ENCODE peak calls at places on chromosomes 6 and 20, in ten cellular contexts. One of them, this sample, is unnamed.

GRCh38 chr20:20273281-20273680 is 94.6 kb upstream of the INSM1 start:
- DNase-seq in stomach: no peak
- DNase-seq in HCT116: no peak
- DNase-seq in fibroblast of lung: no peak
- DNase-seq in left ventricle myocardium inferior: no peak
- DNase-seq in thyroid gland: no peak
- DNase-seq in CD4-positive, CD25-positive, alpha-beta regulatory T cell: no peak
- DNase-seq in IMR-90: no peak
- DNase-seq in A549: no peak
- DNase-seq in iPS DF 6.9: no peak
- DNase-seq in this sample: no peak

GRCh38 chr6:37134622-37135191 is 35.2 kb upstream of the PIM1 start:
- DNase-seq in stomach: peak; percentile 67
- DNase-seq in HCT116: peak; percentile 79
- DNase-seq in fibroblast of lung: peak; percentile 94
- DNase-seq in left ventricle myocardium inferior: no peak
- DNase-seq in thyroid gland: no peak
- DNase-seq in CD4-positive, CD25-positive, alpha-beta regulatory T cell: no peak
- DNase-seq in IMR-90: peak; percentile 96
- DNase-seq in A549: peak; percentile 96
- DNase-seq in iPS DF 6.9: no peak
- DNase-seq in this sample: no peak

GRCh38 chr6:117391874-117392583 is 33.7 kb downstream of the ROS1 start:
- DNase-seq in stomach: no peak
- DNase-seq in HCT116: no peak
- DNase-seq in fibroblast of lung: no peak
- DNase-seq in left ventricle myocardium inferior: no peak
- DNase-seq in thyroid gland: no peak
- DNase-seq in CD4-positive, CD25-positive, alpha-beta regulatory T cell: no peak
- DNase-seq in IMR-90: no peak
- DNase-seq in A549: no peak
- DNase-seq in iPS DF 6.9: no peak
- DNase-seq in this sample: no peak

GRCh38 chr20:5481872-5482271 is 165.1 kb upstream of the PROKR2 start:
- DNase-seq in stomach: no peak
- DNase-seq in HCT116: no peak
- DNase-seq in fibroblast of lung: no peak
- DNase-seq in left ventricle myocardium inferior: no peak
- DNase-seq in thyroid gland: no peak
- DNase-seq in CD4-positive, CD25-positive, alpha-beta regulatory T cell: no peak
- DNase-seq in IMR-90: no peak
- DNase-seq in A549: no peak
- DNase-seq in iPS DF 6.9: no peak
- DNase-seq in this sample: no peak

GRCh38 chr6:117206951-117207687 is 58.2 kb upstream of the VGLL2 start:
- DNase-seq in stomach: no peak
- DNase-seq in HCT116: no peak
- DNase-seq in fibroblast of lung: no peak
- DNase-seq in left ventricle myocardium inferior: no peak
- DNase-seq in thyroid gland: no peak
- DNase-seq in CD4-positive, CD25-positive, alpha-beta regulatory T cell: no peak
- DNase-seq in IMR-90: no peak
- DNase-seq in A549: no peak
- DNase-seq in iPS DF 6.9: no peak
- DNase-seq in this sample: no peak

GRCh38 chr6:30725713-30726505 is 5.8 kb downstream of the TUBB start:
- DNase-seq in stomach: no peak
- DNase-seq in HCT116: no peak
- DNase-seq in fibroblast of lung: peak; percentile 46
- DNase-seq in left ventricle myocardium inferior: no peak
- DNase-seq in thyroid gland: no peak
- DNase-seq in CD4-positive, CD25-positive, alpha-beta regulatory T cell: no peak
- DNase-seq in IMR-90: peak; percentile 68
- DNase-seq in A549: peak; percentile 36
- DNase-seq in iPS DF 6.9: no peak
- DNase-seq in this sample: no peak

GRCh38 chr6:158624684-158625682 is 19.6 kb downstream of the DYNLT1 start:
- DNase-seq in stomach: peak; percentile 29
- DNase-seq in HCT116: no peak
- DNase-seq in fibroblast of lung: no peak
- DNase-seq in left ventricle myocardium inferior: no peak
- DNase-seq in thyroid gland: no peak
- DNase-seq in CD4-positive, CD25-positive, alpha-beta regulatory T cell: no peak
- DNase-seq in IMR-90: no peak
- DNase-seq in A549: no peak
- DNase-seq in iPS DF 6.9: no peak
- DNase-seq in this sample: peak; percentile 39

GRCh38 chr20:60101201-60101893 is 143.1 kb downstream of the CDH26 start:
- DNase-seq in stomach: no peak
- DNase-seq in HCT116: no peak
- DNase-seq in fibroblast of lung: no peak
- DNase-seq in left ventricle myocardium inferior: no peak
- DNase-seq in thyroid gland: peak; percentile 63
- DNase-seq in CD4-positive, CD25-positive, alpha-beta regulatory T cell: no peak
- DNase-seq in IMR-90: no peak
- DNase-seq in A549: no peak
- DNase-seq in iPS DF 6.9: no peak
- DNase-seq in this sample: no peak

GRCh38 chr20:4811661-4812181 is 90.0 kb downstream of the PRND start:
- DNase-seq in stomach: peak; percentile 67
- DNase-seq in HCT116: no peak
- DNase-seq in fibroblast of lung: no peak
- DNase-seq in left ventricle myocardium inferior: peak; percentile 72
- DNase-seq in thyroid gland: peak; percentile 28
- DNase-seq in CD4-positive, CD25-positive, alpha-beta regulatory T cell: peak; percentile 32
- DNase-seq in IMR-90: no peak
- DNase-seq in A549: no peak
- DNase-seq in iPS DF 6.9: no peak
- DNase-seq in this sample: no peak

GRCh38 chr6:19836799-19837510 is at the start of gene ID4:
- DNase-seq in stomach: peak; percentile 89
- DNase-seq in HCT116: no peak
- DNase-seq in fibroblast of lung: peak; percentile 91
- DNase-seq in left ventricle myocardium inferior: peak; percentile 92
- DNase-seq in thyroid gland: peak; percentile 99
- DNase-seq in CD4-positive, CD25-positive, alpha-beta regulatory T cell: no peak
- DNase-seq in IMR-90: peak; percentile 96
- DNase-seq in A549: peak; percentile 80
- DNase-seq in iPS DF 6.9: peak; percentile 74
- DNase-seq in this sample: peak; percentile 28

GRCh38 chr20:63739129-63740069 is at the start of gene SLC2A4RG:
- DNase-seq in stomach: peak; percentile 84
- DNase-seq in HCT116: no peak
- DNase-seq in fibroblast of lung: peak; percentile 72
- DNase-seq in left ventricle myocardium inferior: peak; percentile 84
- DNase-seq in thyroid gland: peak; percentile 87
- DNase-seq in CD4-positive, CD25-positive, alpha-beta regulatory T cell: peak; percentile 67
- DNase-seq in IMR-90: peak; percentile 62
- DNase-seq in A549: peak; percentile 74
- DNase-seq in iPS DF 6.9: no peak
- DNase-seq in this sample: peak; percentile 90

GRCh38 chr20:18304618-18305017 is 16.3 kb downstream of the ZNF133 start:
- DNase-seq in stomach: no peak
- DNase-seq in HCT116: no peak
- DNase-seq in fibroblast of lung: no peak
- DNase-seq in left ventricle myocardium inferior: no peak
- DNase-seq in thyroid gland: no peak
- DNase-seq in CD4-positive, CD25-positive, alpha-beta regulatory T cell: no peak
- DNase-seq in IMR-90: no peak
- DNase-seq in A549: no peak
- DNase-seq in iPS DF 6.9: no peak
- DNase-seq in this sample: no peak

GRCh38 chr20:61878478-61879302 is 187.0 kb downstream of the TAF4 start:
- DNase-seq in stomach: no peak
- DNase-seq in HCT116: no peak
- DNase-seq in fibroblast of lung: no peak
- DNase-seq in left ventricle myocardium inferior: no peak
- DNase-seq in thyroid gland: no peak
- DNase-seq in CD4-positive, CD25-positive, alpha-beta regulatory T cell: no peak
- DNase-seq in IMR-90: no peak
- DNase-seq in A549: no peak
- DNase-seq in iPS DF 6.9: no peak
- DNase-seq in this sample: no peak

DNA sequence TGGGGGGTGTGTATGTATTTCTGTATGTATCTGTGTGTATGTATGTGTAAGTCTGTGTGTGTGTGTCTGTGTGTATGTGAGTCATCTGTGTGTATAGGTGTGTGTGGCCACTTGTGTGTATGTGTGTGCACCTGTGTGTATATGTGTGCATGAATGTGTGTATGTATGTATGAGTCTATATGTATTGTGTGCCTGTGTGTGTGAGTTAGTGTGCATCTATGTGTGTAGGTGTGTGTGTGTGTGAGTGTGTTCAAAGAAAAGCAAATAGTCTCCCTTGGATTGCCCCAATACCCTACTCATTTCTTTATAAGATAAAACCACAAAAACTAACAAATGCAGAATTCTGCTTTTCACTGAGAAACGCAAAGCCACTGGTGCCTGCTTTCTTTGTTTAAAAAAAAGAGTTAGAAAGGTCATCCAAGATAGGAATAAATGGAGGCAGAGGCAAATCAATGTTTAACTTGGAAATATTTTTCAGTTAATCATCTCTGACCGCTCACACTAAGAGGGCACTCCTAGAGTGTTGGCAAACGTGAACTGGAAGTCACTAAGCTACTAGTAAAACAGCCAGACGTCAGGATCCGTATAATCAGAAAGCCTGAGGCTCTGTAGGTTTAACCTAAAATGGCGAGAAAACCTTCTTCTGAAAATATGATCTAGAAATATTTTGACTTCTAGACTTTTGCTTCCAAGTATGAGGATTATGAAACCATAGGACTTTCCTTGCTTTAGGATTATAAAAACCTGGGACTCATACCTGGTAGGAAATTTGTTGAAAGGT is 37.4 kb upstream of the JAG1 start:
- DNase-seq in stomach: peak; percentile 38
- DNase-seq in HCT116: no peak
- DNase-seq in fibroblast of lung: peak; percentile 32
- DNase-seq in left ventricle myocardium inferior: no peak
- DNase-seq in thyroid gland: no peak
- DNase-seq in CD4-positive, CD25-positive, alpha-beta regulatory T cell: no peak
- DNase-seq in IMR-90: peak; percentile 32
- DNase-seq in A549: peak; percentile 94
- DNase-seq in iPS DF 6.9: no peak
- DNase-seq in this sample: no peak
- H3K27ac ChIP-seq in stomach: peak overlapping the region; percentile 63
- H3K27ac ChIP-seq in HCT116: no peak overlapping the region
- H3K27ac ChIP-seq in fibroblast of lung: no peak overlapping the region
- H3K27ac ChIP-seq in left ventricle myocardium inferior: no peak overlapping the region
- H3K27ac ChIP-seq in thyroid gland: no peak overlapping the region
- H3K27ac ChIP-seq in CD4-positive, CD25-positive, alpha-beta regulatory T cell: no peak overlapping the region
- H3K27ac ChIP-seq in IMR-90: no peak overlapping the region
- H3K27ac ChIP-seq in A549: peak overlapping the region; percentile 91
- H3K27ac ChIP-seq in iPS DF 6.9: no peak overlapping the region
- H3K27ac ChIP-seq in this sample: peak overlapping the region; percentile 40

GRCh38 chr6:122114733-122115132 is 284.7 kb upstream of the HSF2 start:
- DNase-seq in stomach: no peak
- DNase-seq in HCT116: no peak
- DNase-seq in fibroblast of lung: peak; percentile 5
- DNase-seq in left ventricle myocardium inferior: no peak
- DNase-seq in thyroid gland: no peak
- DNase-seq in CD4-positive, CD25-positive, alpha-beta regulatory T cell: no peak
- DNase-seq in IMR-90: peak; percentile 3
- DNase-seq in A549: no peak
- DNase-seq in iPS DF 6.9: no peak
- DNase-seq in this sample: no peak
- H3K4me3 ChIP-seq in stomach: no peak overlapping the region
- H3K4me3 ChIP-seq in HCT116: no peak overlapping the region
- H3K4me3 ChIP-seq in fibroblast of lung: no peak overlapping the region
- H3K4me3 ChIP-seq in left ventricle myocardium inferior: no peak overlapping the region
- H3K4me3 ChIP-seq in thyroid gland: no peak overlapping the region
- H3K4me3 ChIP-seq in CD4-positive, CD25-positive, alpha-beta regulatory T cell: no peak overlapping the region
- H3K4me3 ChIP-seq in IMR-90: no peak overlapping the region
- H3K4me3 ChIP-seq in A549: no peak overlapping the region
- H3K4me3 ChIP-seq in iPS DF 6.9: no peak overlapping the region
- H3K4me3 ChIP-seq in this sample: no peak overlapping the region

DNA sequence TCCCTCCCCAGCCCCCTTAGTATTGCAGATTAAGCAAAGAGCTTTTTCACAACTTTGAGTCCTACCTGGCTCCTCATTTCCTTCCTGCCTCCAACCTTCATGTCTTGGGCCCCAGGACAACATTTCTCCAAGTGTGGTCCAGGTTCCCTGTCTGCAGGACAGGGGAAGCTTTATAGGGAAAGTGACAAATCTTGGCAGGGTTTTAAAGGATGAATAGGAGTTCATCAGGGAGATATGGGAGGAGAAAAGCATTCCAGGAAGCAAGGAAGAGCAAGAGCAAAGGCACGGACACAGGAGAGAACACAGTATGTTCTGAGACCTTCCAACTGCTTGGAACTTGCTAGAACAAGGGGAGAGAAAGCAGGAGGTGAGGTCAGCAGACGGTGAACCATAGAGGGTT is 1.9 kb downstream of the BPIFB1 start:
- DNase-seq in stomach: no peak
- DNase-seq in HCT116: no peak
- DNase-seq in fibroblast of lung: no peak
- DNase-seq in left ventricle myocardium inferior: no peak
- DNase-seq in thyroid gland: no peak
- DNase-seq in CD4-positive, CD25-positive, alpha-beta regulatory T cell: no peak
- DNase-seq in IMR-90: no peak
- DNase-seq in A549: no peak
- DNase-seq in iPS DF 6.9: no peak
- DNase-seq in this sample: no peak
- H3K4me1 ChIP-seq in stomach: peaks cover 3% of the 10 kb centered on the region
- H3K4me1 ChIP-seq in HCT116: peaks cover 11% of the 10 kb centered on the region
- H3K4me1 ChIP-seq in fibroblast of lung: no peaks in the 10 kb centered on the region
- H3K4me1 ChIP-seq in left ventricle myocardium inferior: no peaks in the 10 kb centered on the region
- H3K4me1 ChIP-seq in thyroid gland: peaks cover 18% of the 10 kb centered on the region
- H3K4me1 ChIP-seq in CD4-positive, CD25-positive, alpha-beta regulatory T cell: no peaks in the 10 kb centered on the region
- H3K4me1 ChIP-seq in IMR-90: no peaks in the 10 kb centered on the region
- H3K4me1 ChIP-seq in A549: no peaks in the 10 kb centered on the region
- H3K4me1 ChIP-seq in iPS DF 6.9: no peaks in the 10 kb centered on the region
- H3K4me1 ChIP-seq in this sample: no peaks in the 10 kb centered on the region

GRCh38 chr6:43682724-43683429 is 4.7 kb downstream of the MRPS18A start:
- DNase-seq in stomach: no peak
- DNase-seq in HCT116: no peak
- DNase-seq in fibroblast of lung: no peak
- DNase-seq in left ventricle myocardium inferior: no peak
- DNase-seq in thyroid gland: no peak
- DNase-seq in CD4-positive, CD25-positive, alpha-beta regulatory T cell: no peak
- DNase-seq in IMR-90: no peak
- DNase-seq in A549: no peak
- DNase-seq in iPS DF 6.9: no peak
- DNase-seq in this sample: no peak
- H3K27ac ChIP-seq in stomach: no peak overlapping the region
- H3K27ac ChIP-seq in HCT116: no peak overlapping the region
- H3K27ac ChIP-seq in fibroblast of lung: no peak overlapping the region
- H3K27ac ChIP-seq in left ventricle myocardium inferior: peak overlapping the region; percentile 75
- H3K27ac ChIP-seq in thyroid gland: no peak overlapping the region
- H3K27ac ChIP-seq in CD4-positive, CD25-positive, alpha-beta regulatory T cell: no peak overlapping the region
- H3K27ac ChIP-seq in IMR-90: no peak overlapping the region
- H3K27ac ChIP-seq in A549: no peak overlapping the region
- H3K27ac ChIP-seq in iPS DF 6.9: no peak overlapping the region
- H3K27ac ChIP-seq in this sample: no peak overlapping the region

DNA sequence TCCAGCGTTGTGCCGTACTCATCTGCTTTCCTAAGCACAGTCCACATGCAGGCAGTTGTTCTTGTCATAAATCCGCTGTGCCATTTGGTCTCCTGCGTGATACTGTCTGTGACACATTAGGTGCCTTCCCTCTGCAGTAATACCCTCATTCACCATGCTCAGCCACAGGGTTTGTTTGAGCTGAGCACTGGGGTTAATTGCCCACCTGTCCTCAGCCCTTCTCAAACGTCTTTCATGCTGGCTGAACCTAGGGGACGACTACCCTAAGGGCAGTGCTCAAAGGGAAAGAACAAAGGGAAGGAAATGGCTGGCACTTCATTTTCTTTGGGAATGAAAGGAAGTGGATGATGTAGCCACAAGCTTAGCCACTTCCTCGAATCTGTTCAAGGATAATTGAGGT is 64.2 kb upstream of the MYLIP start:
- DNase-seq in stomach: no peak
- DNase-seq in HCT116: no peak
- DNase-seq in fibroblast of lung: no peak
- DNase-seq in left ventricle myocardium inferior: no peak
- DNase-seq in thyroid gland: no peak
- DNase-seq in CD4-positive, CD25-positive, alpha-beta regulatory T cell: no peak
- DNase-seq in IMR-90: no peak
- DNase-seq in A549: no peak
- DNase-seq in iPS DF 6.9: peak; percentile 57
- DNase-seq in this sample: no peak
- H3K4me3 ChIP-seq in stomach: no peak overlapping the region
- H3K4me3 ChIP-seq in HCT116: no peak overlapping the region
- H3K4me3 ChIP-seq in fibroblast of lung: no peak overlapping the region
- H3K4me3 ChIP-seq in left ventricle myocardium inferior: no peak overlapping the region
- H3K4me3 ChIP-seq in thyroid gland: no peak overlapping the region
- H3K4me3 ChIP-seq in CD4-positive, CD25-positive, alpha-beta regulatory T cell: no peak overlapping the region
- H3K4me3 ChIP-seq in IMR-90: no peak overlapping the region
- H3K4me3 ChIP-seq in A549: no peak overlapping the region
- H3K4me3 ChIP-seq in iPS DF 6.9: no peak overlapping the region
- H3K4me3 ChIP-seq in this sample: no peak overlapping the region

This sample was measured in Peyer's patch.